ENCODE peak calls at places on chromosome 9, in nine cellular contexts. One of them, this sample, is unnamed.

GRCh38 chr9:101419863-101420262 is 15.7 kb downstream of the ALDOB start:
- DNase-seq in endothelial cell: no peak
- DNase-seq in tibial nerve: no peak
- DNase-seq in IMR-90: no peak
- DNase-seq in A549: no peak
- DNase-seq in B cell: no peak
- DNase-seq in D721Med: no peak
- DNase-seq in AG09309: no peak
- DNase-seq in AG10803: no peak
- DNase-seq in this sample: no peak

GRCh38 chr9:13873212-13873611 is 440.7 kb downstream of the NFIB start:
- DNase-seq in A549: no peak
- DNase-seq in AG09309: no peak
- DNase-seq in B cell: no peak
- DNase-seq in IMR-90: no peak
- DNase-seq in tibial nerve: no peak
- DNase-seq in AG10803: no peak
- DNase-seq in endothelial cell: no peak
- DNase-seq in D721Med: no peak
- DNase-seq in this sample: no peak

GRCh38 chr9:134556531-134557068 is 85.0 kb upstream of the COL5A1 start:
- DNase-seq in IMR-90: peak
- DNase-seq in tibial nerve: no peak
- DNase-seq in endothelial cell: no peak
- DNase-seq in AG09309: no peak
- DNase-seq in A549: no peak
- DNase-seq in B cell: no peak
- DNase-seq in AG10803: peak
- DNase-seq in D721Med: no peak
- DNase-seq in this sample: no peak

GRCh38 chr9:122088880-122089567 is 4.1 kb downstream of the TTLL11 start:
- DNase-seq in endothelial cell: no peak
- DNase-seq in tibial nerve: no peak
- DNase-seq in D721Med: no peak
- DNase-seq in B cell: no peak
- DNase-seq in IMR-90: no peak
- DNase-seq in AG10803: no peak
- DNase-seq in A549: no peak
- DNase-seq in AG09309: no peak
- DNase-seq in this sample: no peak

GRCh38 chr9:64773491-64773931 is 511.5 kb downstream of the FOXD4L5 start:
- DNase-seq in endothelial cell: no peak
- DNase-seq in B cell: peak
- DNase-seq in D721Med: no peak
- DNase-seq in A549: no peak
- DNase-seq in tibial nerve: peak
- DNase-seq in IMR-90: no peak
- DNase-seq in AG09309: no peak
- DNase-seq in AG10803: no peak
- DNase-seq in this sample: no peak

GRCh38 chr9:100028201-100028784 is 70.5 kb downstream of the ERP44 start:
- DNase-seq in AG09309: peak
- DNase-seq in IMR-90: peak
- DNase-seq in endothelial cell: peak
- DNase-seq in D721Med: no peak
- DNase-seq in A549: peak
- DNase-seq in B cell: peak
- DNase-seq in tibial nerve: peak
- DNase-seq in AG10803: peak
- DNase-seq in this sample: peak

GRCh38 chr9:134007571-134007970 is 15.4 kb upstream of the VAV2 start:
- DNase-seq in endothelial cell: no peak
- DNase-seq in AG09309: no peak
- DNase-seq in D721Med: no peak
- DNase-seq in B cell: no peak
- DNase-seq in tibial nerve: no peak
- DNase-seq in A549: no peak
- DNase-seq in IMR-90: no peak
- DNase-seq in AG10803: no peak
- DNase-seq in this sample: no peak

GRCh38 chr9:16712800-16713199 is 157.7 kb downstream of the BNC2 start:
- DNase-seq in B cell: no peak
- DNase-seq in AG10803: no peak
- DNase-seq in AG09309: no peak
- DNase-seq in IMR-90: no peak
- DNase-seq in D721Med: no peak
- DNase-seq in tibial nerve: no peak
- DNase-seq in endothelial cell: no peak
- DNase-seq in A549: no peak
- DNase-seq in this sample: no peak

GRCh38 chr9:83346655-83347393 is 191.4 kb downstream of the FRMD3 start:
- DNase-seq in IMR-90: no peak
- DNase-seq in B cell: no peak
- DNase-seq in A549: no peak
- DNase-seq in AG10803: no peak
- DNase-seq in tibial nerve: no peak
- DNase-seq in D721Med: no peak
- DNase-seq in AG09309: no peak
- DNase-seq in endothelial cell: no peak
- DNase-seq in this sample: no peak

GRCh38 chr9:97863314-97863713 is 10.3 kb downstream of the FOXE1 start:
- DNase-seq in tibial nerve: no peak
- DNase-seq in AG10803: no peak
- DNase-seq in A549: no peak
- DNase-seq in AG09309: no peak
- DNase-seq in B cell: no peak
- DNase-seq in D721Med: no peak
- DNase-seq in IMR-90: no peak
- DNase-seq in endothelial cell: no peak
- DNase-seq in this sample: no peak

GRCh38 chr9:13555989-13556500 is 276.6 kb upstream of the MPDZ start:
- DNase-seq in tibial nerve: no peak
- DNase-seq in IMR-90: no peak
- DNase-seq in B cell: no peak
- DNase-seq in AG09309: no peak
- DNase-seq in endothelial cell: no peak
- DNase-seq in D721Med: no peak
- DNase-seq in A549: no peak
- DNase-seq in AG10803: no peak
- DNase-seq in this sample: no peak

GRCh38 chr9:122197334-122197872 is 31.4 kb downstream of the LHX6 start:
- DNase-seq in tibial nerve: no peak
- DNase-seq in IMR-90: no peak
- DNase-seq in AG09309: no peak
- DNase-seq in AG10803: no peak
- DNase-seq in A549: no peak
- DNase-seq in D721Med: no peak
- DNase-seq in B cell: no peak
- DNase-seq in endothelial cell: no peak
- DNase-seq in this sample: no peak

GRCh38 chr9:87572719-87573118 is 75.1 kb downstream of the DAPK1 start:
- DNase-seq in A549: no peak
- DNase-seq in AG09309: no peak
- DNase-seq in tibial nerve: no peak
- DNase-seq in B cell: no peak
- DNase-seq in AG10803: no peak
- DNase-seq in IMR-90: no peak
- DNase-seq in endothelial cell: no peak
- DNase-seq in D721Med: no peak
- DNase-seq in this sample: no peak

GRCh38 chr9:77521091-77521490 is 127.0 kb downstream of the GNA14 start:
- DNase-seq in IMR-90: no peak
- DNase-seq in endothelial cell: no peak
- DNase-seq in A549: no peak
- DNase-seq in B cell: no peak
- DNase-seq in tibial nerve: no peak
- DNase-seq in AG09309: no peak
- DNase-seq in AG10803: no peak
- DNase-seq in D721Med: no peak
- DNase-seq in this sample: no peak

GRCh38 chr9:132794730-132795380 is 83.2 kb downstream of the AK8 start:
- DNase-seq in AG09309: no peak
- DNase-seq in IMR-90: no peak
- DNase-seq in endothelial cell: no peak
- DNase-seq in tibial nerve: no peak
- DNase-seq in A549: no peak
- DNase-seq in AG10803: no peak
- DNase-seq in B cell: no peak
- DNase-seq in D721Med: no peak
- DNase-seq in this sample: no peak

GRCh38 chr9:89888677-89889076 is 283.9 kb downstream of the GADD45G start:
- DNase-seq in tibial nerve: no peak
- DNase-seq in A549: no peak
- DNase-seq in B cell: no peak
- DNase-seq in endothelial cell: no peak
- DNase-seq in AG10803: no peak
- DNase-seq in IMR-90: no peak
- DNase-seq in AG09309: no peak
- DNase-seq in D721Med: no peak
- DNase-seq in this sample: no peak

GRCh38 chr9:73853547-73853946 is 643.6 kb upstream of the RORB start:
- DNase-seq in endothelial cell: no peak
- DNase-seq in A549: no peak
- DNase-seq in IMR-90: no peak
- DNase-seq in AG09309: no peak
- DNase-seq in tibial nerve: no peak
- DNase-seq in D721Med: no peak
- DNase-seq in AG10803: no peak
- DNase-seq in B cell: no peak
- DNase-seq in this sample: no peak

GRCh38 chr9:27157086-27157485 is 48.1 kb downstream of the TEK start:
- DNase-seq in D721Med: no peak
- DNase-seq in endothelial cell: no peak
- DNase-seq in A549: no peak
- DNase-seq in AG10803: no peak
- DNase-seq in B cell: no peak
- DNase-seq in tibial nerve: no peak
- DNase-seq in IMR-90: no peak
- DNase-seq in AG09309: peak
- DNase-seq in this sample: no peak

GRCh38 chr9:115292584-115293271 is 174.8 kb upstream of the TNC start:
- DNase-seq in tibial nerve: no peak
- DNase-seq in B cell: no peak
- DNase-seq in AG09309: no peak
- DNase-seq in A549: no peak
- DNase-seq in endothelial cell: no peak
- DNase-seq in IMR-90: peak
- DNase-seq in D721Med: no peak
- DNase-seq in AG10803: peak
- DNase-seq in this sample: peak

GRCh38 chr9:69945671-69946141 is 97.9 kb upstream of the MAMDC2 start:
- DNase-seq in tibial nerve: peak
- DNase-seq in AG10803: peak
- DNase-seq in AG09309: no peak
- DNase-seq in endothelial cell: no peak
- DNase-seq in B cell: no peak
- DNase-seq in D721Med: no peak
- DNase-seq in A549: peak
- DNase-seq in IMR-90: peak
- DNase-seq in this sample: no peak

GRCh38 chr9:111399772-111400563 is 69.9 kb upstream of the OR2K2 start:
- DNase-seq in endothelial cell: peak
- DNase-seq in AG10803: peak
- DNase-seq in AG09309: no peak
- DNase-seq in tibial nerve: no peak
- DNase-seq in IMR-90: peak
- DNase-seq in B cell: no peak
- DNase-seq in A549: peak
- DNase-seq in D721Med: no peak
- DNase-seq in this sample: no peak

GRCh38 chr9:34337404-34337803 is 8.0 kb downstream of the NUDT2 start:
- DNase-seq in A549: peak
- DNase-seq in AG09309: no peak
- DNase-seq in AG10803: peak
- DNase-seq in tibial nerve: no peak
- DNase-seq in endothelial cell: no peak
- DNase-seq in D721Med: no peak
- DNase-seq in B cell: no peak
- DNase-seq in IMR-90: peak
- DNase-seq in this sample: no peak
- TF ChIP-seq CTCF in A549: no peak
- TF ChIP-seq CTCF in AG09309: peak
- TF ChIP-seq CTCF in AG10803: peak
- TF ChIP-seq CTCF in tibial nerve: no peak
- TF ChIP-seq CTCF in endothelial cell: no peak
- TF ChIP-seq CTCF in D721Med: no peak
- TF ChIP-seq CTCF in B cell: no peak
- TF ChIP-seq CTCF in IMR-90: peak
- TF ChIP-seq CTCF in this sample: no peak

GRCh38 chr9:109198736-109199384 is 31.8 kb upstream of the FRRS1L start:
- DNase-seq in endothelial cell: no peak
- DNase-seq in AG10803: no peak
- DNase-seq in A549: peak
- DNase-seq in B cell: no peak
- DNase-seq in AG09309: no peak
- DNase-seq in IMR-90: no peak
- DNase-seq in tibial nerve: no peak
- DNase-seq in D721Med: no peak
- DNase-seq in this sample: no peak
- TF ChIP-seq CTCF in endothelial cell: no peak
- TF ChIP-seq CTCF in AG10803: no peak
- TF ChIP-seq CTCF in A549: peak
- TF ChIP-seq CTCF in B cell: no peak
- TF ChIP-seq CTCF in AG09309: no peak
- TF ChIP-seq CTCF in IMR-90: no peak
- TF ChIP-seq CTCF in tibial nerve: no peak
- TF ChIP-seq CTCF in D721Med: peak
- TF ChIP-seq CTCF in this sample: peak

GRCh38 chr9:1429328-1429727 is 379.2 kb downstream of the DMRT2 start:
- DNase-seq in AG10803: peak
- DNase-seq in B cell: no peak
- DNase-seq in IMR-90: no peak
- DNase-seq in tibial nerve: no peak
- DNase-seq in AG09309: no peak
- DNase-seq in endothelial cell: peak
- DNase-seq in A549: peak
- DNase-seq in D721Med: no peak
- DNase-seq in this sample: no peak
- TF ChIP-seq CTCF in AG10803: peak
- TF ChIP-seq CTCF in B cell: no peak
- TF ChIP-seq CTCF in IMR-90: no peak
- TF ChIP-seq CTCF in tibial nerve: peak
- TF ChIP-seq CTCF in AG09309: peak
- TF ChIP-seq CTCF in endothelial cell: no peak
- TF ChIP-seq CTCF in A549: no peak
- TF ChIP-seq CTCF in D721Med: no peak
- TF ChIP-seq CTCF in this sample: peak

DNA sequence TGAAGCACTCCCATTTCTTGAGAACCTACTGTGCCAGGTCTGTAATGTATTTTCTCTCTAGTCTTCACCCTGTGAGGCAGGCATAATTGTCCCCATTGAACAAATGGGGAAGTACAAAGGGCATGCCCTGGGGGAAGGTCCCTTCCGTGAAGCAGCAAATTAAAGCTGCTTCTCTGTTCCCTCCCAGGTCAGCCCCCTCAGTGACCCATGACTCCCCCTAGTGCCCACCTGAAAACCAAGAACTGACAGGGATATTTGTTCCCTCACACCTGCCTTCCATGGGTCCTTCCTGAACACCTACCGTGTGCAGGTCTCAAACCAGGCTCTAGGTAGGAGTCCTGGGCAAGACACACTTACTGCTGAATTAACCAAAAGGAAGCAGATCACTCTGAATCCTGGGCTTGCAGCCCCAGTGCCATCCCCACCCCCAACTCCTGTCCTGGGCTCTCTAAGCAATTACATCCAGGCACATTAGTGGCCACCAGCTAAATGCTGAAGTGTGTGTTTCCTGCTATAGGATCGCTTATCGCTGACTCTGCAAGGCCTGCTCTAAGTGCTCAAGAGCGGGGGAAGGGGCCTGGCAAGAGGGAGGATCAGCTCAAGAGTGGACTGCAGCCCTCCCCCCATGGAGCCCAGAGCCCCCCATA is 254.8 kb downstream of the CDK5RAP2 start:
- DNase-seq in B cell: no peak
- DNase-seq in AG10803: no peak
- DNase-seq in IMR-90: no peak
- DNase-seq in endothelial cell: no peak
- DNase-seq in AG09309: no peak
- DNase-seq in A549: no peak
- DNase-seq in tibial nerve: no peak
- DNase-seq in D721Med: no peak
- DNase-seq in this sample: no peak
- TF ChIP-seq CTCF in B cell: no peak
- TF ChIP-seq CTCF in AG10803: no peak
- TF ChIP-seq CTCF in IMR-90: no peak
- TF ChIP-seq CTCF in endothelial cell: peak
- TF ChIP-seq CTCF in AG09309: no peak
- TF ChIP-seq CTCF in A549: no peak
- TF ChIP-seq CTCF in tibial nerve: no peak
- TF ChIP-seq CTCF in D721Med: peak
- TF ChIP-seq CTCF in this sample: no peak

This sample was measured in GM13976.